ENCODE peak calls at places on chromosomes 1 and 21, in eight cellular contexts. One of them, this sample, is unnamed.

GRCh38 chr1:16984717-16985116 is 4.3 kb upstream of the MFAP2 start:
- DNase-seq in gastrocnemius medialis: no peak
- DNase-seq in keratinocyte: peak; percentile 56
- DNase-seq in uterus: peak; percentile 91
- DNase-seq in left ventricle myocardium inferior: peak; percentile 65
- DNase-seq in heart right ventricle: peak; percentile 48
- DNase-seq in fibroblast of lung: peak; percentile 80
- DNase-seq in CD8-positive, alpha-beta T cell: no peak
- DNase-seq in this sample: no peak

GRCh38 chr21:14361958-14362357 is 21.0 kb downstream of the HSPA13 start:
- DNase-seq in gastrocnemius medialis: no peak
- DNase-seq in keratinocyte: no peak
- DNase-seq in uterus: no peak
- DNase-seq in left ventricle myocardium inferior: no peak
- DNase-seq in heart right ventricle: no peak
- DNase-seq in fibroblast of lung: peak; percentile 46
- DNase-seq in CD8-positive, alpha-beta T cell: no peak
- DNase-seq in this sample: peak; percentile 23

GRCh38 chr1:118074101-118074500 is 110.9 kb downstream of the SPAG17 start:
- DNase-seq in gastrocnemius medialis: no peak
- DNase-seq in keratinocyte: no peak
- DNase-seq in uterus: no peak
- DNase-seq in left ventricle myocardium inferior: no peak
- DNase-seq in heart right ventricle: no peak
- DNase-seq in fibroblast of lung: no peak
- DNase-seq in CD8-positive, alpha-beta T cell: no peak
- DNase-seq in this sample: no peak

GRCh38 chr1:94248956-94249688 is 11.7 kb upstream of the ARHGAP29 start:
- DNase-seq in gastrocnemius medialis: no peak
- DNase-seq in keratinocyte: no peak
- DNase-seq in uterus: no peak
- DNase-seq in left ventricle myocardium inferior: no peak
- DNase-seq in heart right ventricle: no peak
- DNase-seq in fibroblast of lung: no peak
- DNase-seq in CD8-positive, alpha-beta T cell: no peak
- DNase-seq in this sample: no peak

GRCh38 chr1:10561955-10562354 is 87.2 kb downstream of the PEX14 start:
- DNase-seq in gastrocnemius medialis: no peak
- DNase-seq in keratinocyte: no peak
- DNase-seq in uterus: no peak
- DNase-seq in left ventricle myocardium inferior: no peak
- DNase-seq in heart right ventricle: no peak
- DNase-seq in fibroblast of lung: no peak
- DNase-seq in CD8-positive, alpha-beta T cell: no peak
- DNase-seq in this sample: no peak

GRCh38 chr1:207407655-207408256 is 46.4 kb upstream of the CR2 start:
- DNase-seq in gastrocnemius medialis: no peak
- DNase-seq in keratinocyte: no peak
- DNase-seq in uterus: no peak
- DNase-seq in left ventricle myocardium inferior: no peak
- DNase-seq in heart right ventricle: no peak
- DNase-seq in fibroblast of lung: peak; percentile 28
- DNase-seq in CD8-positive, alpha-beta T cell: no peak
- DNase-seq in this sample: no peak

GRCh38 chr1:207747627-207748492 is 4.0 kb upstream of the CD46 start:
- DNase-seq in gastrocnemius medialis: no peak
- DNase-seq in keratinocyte: no peak
- DNase-seq in uterus: no peak
- DNase-seq in left ventricle myocardium inferior: no peak
- DNase-seq in heart right ventricle: no peak
- DNase-seq in fibroblast of lung: no peak
- DNase-seq in CD8-positive, alpha-beta T cell: no peak
- DNase-seq in this sample: no peak

GRCh38 chr1:232212248-232212647 is 417.7 kb downstream of the SIPA1L2 start:
- DNase-seq in gastrocnemius medialis: no peak
- DNase-seq in keratinocyte: no peak
- DNase-seq in uterus: no peak
- DNase-seq in left ventricle myocardium inferior: no peak
- DNase-seq in heart right ventricle: no peak
- DNase-seq in fibroblast of lung: no peak
- DNase-seq in CD8-positive, alpha-beta T cell: no peak
- DNase-seq in this sample: no peak

GRCh38 chr1:64523938-64524337 is 54.0 kb downstream of the CACHD1 start:
- DNase-seq in gastrocnemius medialis: no peak
- DNase-seq in keratinocyte: no peak
- DNase-seq in uterus: no peak
- DNase-seq in left ventricle myocardium inferior: no peak
- DNase-seq in heart right ventricle: no peak
- DNase-seq in fibroblast of lung: no peak
- DNase-seq in CD8-positive, alpha-beta T cell: no peak
- DNase-seq in this sample: no peak

GRCh38 chr1:21762022-21762404 is 20.9 kb downstream of the USP48 start:
- DNase-seq in gastrocnemius medialis: no peak
- DNase-seq in keratinocyte: no peak
- DNase-seq in uterus: no peak
- DNase-seq in left ventricle myocardium inferior: no peak
- DNase-seq in heart right ventricle: no peak
- DNase-seq in fibroblast of lung: no peak
- DNase-seq in CD8-positive, alpha-beta T cell: no peak
- DNase-seq in this sample: no peak

GRCh38 chr1:30783244-30783915 is 25.8 kb upstream of the LAPTM5 start:
- DNase-seq in gastrocnemius medialis: peak; percentile 25
- DNase-seq in keratinocyte: no peak
- DNase-seq in uterus: no peak
- DNase-seq in left ventricle myocardium inferior: peak; percentile 58
- DNase-seq in heart right ventricle: peak; percentile 40
- DNase-seq in fibroblast of lung: no peak
- DNase-seq in CD8-positive, alpha-beta T cell: no peak
- DNase-seq in this sample: no peak

GRCh38 chr1:181608386-181608785 is 125.1 kb downstream of the CACNA1E start:
- DNase-seq in gastrocnemius medialis: no peak
- DNase-seq in keratinocyte: no peak
- DNase-seq in uterus: no peak
- DNase-seq in left ventricle myocardium inferior: no peak
- DNase-seq in heart right ventricle: no peak
- DNase-seq in fibroblast of lung: no peak
- DNase-seq in CD8-positive, alpha-beta T cell: no peak
- DNase-seq in this sample: no peak

GRCh38 chr1:12616709-12617373 is 1.2 kb downstream of the DHRS3 start:
- DNase-seq in gastrocnemius medialis: no peak
- DNase-seq in keratinocyte: no peak
- DNase-seq in uterus: no peak
- DNase-seq in left ventricle myocardium inferior: peak; percentile 39
- DNase-seq in heart right ventricle: peak; percentile 38
- DNase-seq in fibroblast of lung: no peak
- DNase-seq in CD8-positive, alpha-beta T cell: peak; percentile 29
- DNase-seq in this sample: no peak

GRCh38 chr1:111234258-111234657 is 6.7 kb downstream of the CHI3L2 start:
- DNase-seq in gastrocnemius medialis: no peak
- DNase-seq in keratinocyte: no peak
- DNase-seq in uterus: no peak
- DNase-seq in left ventricle myocardium inferior: no peak
- DNase-seq in heart right ventricle: no peak
- DNase-seq in fibroblast of lung: no peak
- DNase-seq in CD8-positive, alpha-beta T cell: no peak
- DNase-seq in this sample: peak; percentile 2

DNA sequence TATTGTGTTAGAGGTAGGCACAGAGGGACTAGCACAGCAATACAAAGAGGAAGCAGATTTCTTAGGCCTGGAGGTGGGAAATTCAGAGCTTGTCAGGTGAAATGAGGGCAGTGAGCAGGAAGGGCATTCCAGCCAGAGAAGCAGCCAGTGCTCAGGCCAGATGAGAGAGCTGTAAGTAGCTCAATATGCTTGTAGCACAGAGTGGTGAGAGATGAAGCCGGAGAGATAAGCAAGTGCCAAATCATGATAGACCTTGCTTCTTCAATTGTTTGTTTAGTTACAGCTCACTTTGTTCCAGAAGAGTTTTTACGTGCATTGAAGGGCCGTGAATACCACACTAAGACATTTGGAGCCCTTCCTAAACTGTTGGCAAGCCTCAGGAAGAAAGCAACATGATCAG is 42.0 kb upstream of the ADAMTS1 start:
- DNase-seq in gastrocnemius medialis: no peak
- DNase-seq in keratinocyte: no peak
- DNase-seq in uterus: no peak
- DNase-seq in left ventricle myocardium inferior: no peak
- DNase-seq in heart right ventricle: no peak
- DNase-seq in fibroblast of lung: peak; percentile 4
- DNase-seq in CD8-positive, alpha-beta T cell: no peak
- DNase-seq in this sample: no peak
- H3K4me3 ChIP-seq in gastrocnemius medialis: no peak overlapping the region
- H3K4me3 ChIP-seq in keratinocyte: no peak overlapping the region
- H3K4me3 ChIP-seq in uterus: no peak overlapping the region
- H3K4me3 ChIP-seq in left ventricle myocardium inferior: no peak overlapping the region
- H3K4me3 ChIP-seq in heart right ventricle: no peak overlapping the region
- H3K4me3 ChIP-seq in fibroblast of lung: no peak overlapping the region
- H3K4me3 ChIP-seq in CD8-positive, alpha-beta T cell: no peak overlapping the region
- H3K4me3 ChIP-seq in this sample: no peak overlapping the region

DNA sequence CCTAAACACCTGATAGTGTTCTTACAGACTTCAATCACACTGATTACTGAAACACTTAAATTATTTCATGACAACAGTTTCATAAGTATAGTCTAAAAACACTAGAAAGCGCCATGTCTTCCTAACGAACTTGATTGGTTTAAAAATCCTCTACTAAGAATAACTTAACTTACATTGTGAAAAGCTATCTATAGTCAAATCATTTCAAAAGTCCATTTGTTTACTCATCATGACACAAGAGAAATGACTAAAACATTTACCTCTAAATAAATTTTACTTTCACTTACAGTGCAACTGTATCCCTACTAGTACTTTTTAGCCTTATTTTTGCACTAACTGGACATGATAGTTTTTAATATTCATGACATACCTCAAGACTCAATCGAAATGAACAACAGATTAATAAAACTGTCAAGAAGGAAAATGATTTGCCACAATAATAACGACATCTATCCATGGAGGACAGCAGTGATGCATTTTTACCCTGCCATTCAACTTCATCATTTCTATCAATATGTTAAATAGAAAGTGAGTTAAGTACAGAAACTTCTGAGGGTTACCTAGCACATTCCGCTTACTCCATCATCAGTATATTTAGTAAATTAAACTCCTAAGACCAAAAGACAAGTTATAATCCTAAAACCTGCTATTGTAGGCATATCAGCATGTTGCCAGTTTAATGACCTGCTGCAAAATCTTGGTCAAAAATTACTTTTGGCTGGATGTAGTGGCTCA is 38.4 kb downstream of the AHCTF1 start:
- DNase-seq in gastrocnemius medialis: no peak
- DNase-seq in keratinocyte: no peak
- DNase-seq in uterus: no peak
- DNase-seq in left ventricle myocardium inferior: no peak
- DNase-seq in heart right ventricle: no peak
- DNase-seq in fibroblast of lung: no peak
- DNase-seq in CD8-positive, alpha-beta T cell: no peak
- DNase-seq in this sample: no peak
- H3K36me3 ChIP-seq in gastrocnemius medialis: peaks cover 92% of the 10 kb centered on the region
- H3K36me3 ChIP-seq in keratinocyte: peaks cover 21% of the 10 kb centered on the region
- H3K36me3 ChIP-seq in uterus: no peaks in the 10 kb centered on the region
- H3K36me3 ChIP-seq in left ventricle myocardium inferior: peaks cover 86% of the 10 kb centered on the region
- H3K36me3 ChIP-seq in heart right ventricle: peaks cover 48% of the 10 kb centered on the region
- H3K36me3 ChIP-seq in fibroblast of lung: peaks cover 15% of the 10 kb centered on the region
- H3K36me3 ChIP-seq in CD8-positive, alpha-beta T cell: peaks cover 49% of the 10 kb centered on the region
- H3K36me3 ChIP-seq in this sample: no peaks in the 10 kb centered on the region

GRCh38 chr1:93003981-93004380 is 42.7 kb upstream of the DIPK1A start:
- DNase-seq in gastrocnemius medialis: no peak
- DNase-seq in keratinocyte: no peak
- DNase-seq in uterus: no peak
- DNase-seq in left ventricle myocardium inferior: no peak
- DNase-seq in heart right ventricle: no peak
- DNase-seq in fibroblast of lung: no peak
- DNase-seq in CD8-positive, alpha-beta T cell: no peak
- DNase-seq in this sample: no peak

GRCh38 chr1:93005252-93005598 is 44.0 kb upstream of the DIPK1A start:
- DNase-seq in gastrocnemius medialis: no peak
- DNase-seq in keratinocyte: no peak
- DNase-seq in uterus: no peak
- DNase-seq in left ventricle myocardium inferior: no peak
- DNase-seq in heart right ventricle: no peak
- DNase-seq in fibroblast of lung: no peak
- DNase-seq in CD8-positive, alpha-beta T cell: no peak
- DNase-seq in this sample: no peak

GRCh38 chr1:93007941-93008577 is 46.8 kb upstream of the DIPK1A start:
- DNase-seq in gastrocnemius medialis: no peak
- DNase-seq in keratinocyte: no peak
- DNase-seq in uterus: no peak
- DNase-seq in left ventricle myocardium inferior: no peak
- DNase-seq in heart right ventricle: no peak
- DNase-seq in fibroblast of lung: peak; percentile 43
- DNase-seq in CD8-positive, alpha-beta T cell: no peak
- DNase-seq in this sample: no peak

GRCh38 chr1:93001893-93002292 is 40.6 kb upstream of the DIPK1A start:
- DNase-seq in gastrocnemius medialis: no peak
- DNase-seq in keratinocyte: no peak
- DNase-seq in uterus: no peak
- DNase-seq in left ventricle myocardium inferior: no peak
- DNase-seq in heart right ventricle: no peak
- DNase-seq in fibroblast of lung: no peak
- DNase-seq in CD8-positive, alpha-beta T cell: no peak
- DNase-seq in this sample: no peak

GRCh38 chr1:93004566-93005251 is 43.4 kb upstream of the DIPK1A start:
- DNase-seq in gastrocnemius medialis: no peak
- DNase-seq in keratinocyte: no peak
- DNase-seq in uterus: no peak
- DNase-seq in left ventricle myocardium inferior: no peak
- DNase-seq in heart right ventricle: no peak
- DNase-seq in fibroblast of lung: no peak
- DNase-seq in CD8-positive, alpha-beta T cell: no peak
- DNase-seq in this sample: no peak
- H3K4me3 ChIP-seq in gastrocnemius medialis: no peak overlapping the region
- H3K4me3 ChIP-seq in keratinocyte: no peak overlapping the region
- H3K4me3 ChIP-seq in uterus: no peak overlapping the region
- H3K4me3 ChIP-seq in left ventricle myocardium inferior: no peak overlapping the region
- H3K4me3 ChIP-seq in heart right ventricle: no peak overlapping the region
- H3K4me3 ChIP-seq in fibroblast of lung: no peak overlapping the region
- H3K4me3 ChIP-seq in CD8-positive, alpha-beta T cell: no peak overlapping the region
- H3K4me3 ChIP-seq in this sample: no peak overlapping the region

GRCh38 chr1:40763742-40764532 is 19.6 kb upstream of the KCNQ4 start:
- DNase-seq in gastrocnemius medialis: no peak
- DNase-seq in keratinocyte: no peak
- DNase-seq in uterus: no peak
- DNase-seq in left ventricle myocardium inferior: no peak
- DNase-seq in heart right ventricle: no peak
- DNase-seq in fibroblast of lung: no peak
- DNase-seq in CD8-positive, alpha-beta T cell: no peak
- DNase-seq in this sample: no peak

GRCh38 chr1:40766017-40766416 is 17.6 kb upstream of the KCNQ4 start:
- DNase-seq in gastrocnemius medialis: no peak
- DNase-seq in keratinocyte: no peak
- DNase-seq in uterus: no peak
- DNase-seq in left ventricle myocardium inferior: no peak
- DNase-seq in heart right ventricle: no peak
- DNase-seq in fibroblast of lung: no peak
- DNase-seq in CD8-positive, alpha-beta T cell: no peak
- DNase-seq in this sample: no peak

GRCh38 chr1:40760984-40761383 is 22.6 kb upstream of the KCNQ4 start:
- DNase-seq in gastrocnemius medialis: no peak
- DNase-seq in keratinocyte: no peak
- DNase-seq in uterus: no peak
- DNase-seq in left ventricle myocardium inferior: no peak
- DNase-seq in heart right ventricle: no peak
- DNase-seq in fibroblast of lung: no peak
- DNase-seq in CD8-positive, alpha-beta T cell: no peak
- DNase-seq in this sample: no peak

GRCh38 chr1:40758578-40759343 is 24.8 kb upstream of the KCNQ4 start:
- DNase-seq in gastrocnemius medialis: no peak
- DNase-seq in keratinocyte: no peak
- DNase-seq in uterus: no peak
- DNase-seq in left ventricle myocardium inferior: no peak
- DNase-seq in heart right ventricle: no peak
- DNase-seq in fibroblast of lung: no peak
- DNase-seq in CD8-positive, alpha-beta T cell: no peak
- DNase-seq in this sample: no peak

GRCh38 chr1:40762144-40762923 is 21.3 kb upstream of the KCNQ4 start:
- DNase-seq in gastrocnemius medialis: no peak
- DNase-seq in keratinocyte: no peak
- DNase-seq in uterus: no peak
- DNase-seq in left ventricle myocardium inferior: no peak
- DNase-seq in heart right ventricle: no peak
- DNase-seq in fibroblast of lung: no peak
- DNase-seq in CD8-positive, alpha-beta T cell: no peak
- DNase-seq in this sample: no peak
- H3K36me3 ChIP-seq in gastrocnemius medialis: peaks cover 65% of the 10 kb centered on the region
- H3K36me3 ChIP-seq in keratinocyte: peaks cover 39% of the 10 kb centered on the region
- H3K36me3 ChIP-seq in uterus: no peaks in the 10 kb centered on the region
- H3K36me3 ChIP-seq in left ventricle myocardium inferior: peaks cover 99% of the 10 kb centered on the region
- H3K36me3 ChIP-seq in heart right ventricle: peaks cover 73% of the 10 kb centered on the region
- H3K36me3 ChIP-seq in fibroblast of lung: peaks cover 9% of the 10 kb centered on the region
- H3K36me3 ChIP-seq in CD8-positive, alpha-beta T cell: peaks cover 36% of the 10 kb centered on the region
- H3K36me3 ChIP-seq in this sample: peaks cover 1% of the 10 kb centered on the region